ENCODE peak calls at places on chromosomes 3 and 15, in four cellular contexts. K is GM23248, W is OCI-LY7, D is HCT116. B is an unnamed sample. For H3K4me1, the result is how much of the 10 kb centered on the place peaks cover.

GRCh38 chr15:25989327-25989726 is 126.2 kb upstream of the ATP10A start:
- DNase-seq in K (no peak), W (no peak), D (no peak), B (peak)

GRCh38 chr3:88057650-88058321 is 1.0 kb downstream of the CGGBP1 start:
- DNase-seq in K (peak), W (no peak), D (no peak), B (no peak)

GRCh38 chr15:22887157-22887951 is 48.9 kb downstream of the NIPA2 start:
- DNase-seq in K (peak), W (no peak), D (no peak), B (no peak)

GRCh38 chr3:9809615-9810356 is at the start of gene TTLL3:
- DNase-seq in K (peak), W (peak), D (no peak), B (peak)

GRCh38 chr3:81393251-81393650 is 368.2 kb downstream of the GBE1 start:
- DNase-seq in K (peak), W (no peak), D (no peak), B (no peak)

GRCh38 chr3:190099099-190099498 is 21.6 kb downstream of the P3H2 start:
- DNase-seq in K (no peak), W (no peak), D (no peak), B (no peak)

GRCh38 chr15:54088837-54089236 is 110.6 kb downstream of the UNC13C start:
- DNase-seq in K (no peak), W (no peak), D (no peak), B (no peak)

GRCh38 chr3:125960066-125960424 is 8.9 kb upstream of the ROPN1B start:
- DNase-seq in K (no peak), W (no peak), D (no peak), B (no peak)

GRCh38 chr3:44685128-44685800 is 27.2 kb upstream of the ZNF502 start:
- DNase-seq in K (peak), W (peak), D (no peak), B (peak)

GRCh38 chr15:68497206-68497910 is 65.4 kb upstream of the ITGA11 start:
- DNase-seq in K (peak), W (no peak), D (no peak), B (no peak)

GRCh38 chr3:133757701-133758319 is 11.6 kb downstream of the TF start:
- DNase-seq in K (no peak), W (no peak), D (no peak), B (no peak)

GRCh38 chr3:79211588-79212359 is 556.0 kb downstream of the ROBO1 start:
- DNase-seq in K (no peak), W (no peak), D (no peak), B (peak)

GRCh38 chr3:45689787-45690145 is 570 bp downstream of the SACM1L start:
- DNase-seq in K (peak), W (no peak), D (no peak), B (no peak)

GRCh38 chr3:129418041-129418973 is 10.1 kb downstream of the EFCAB12 start:
- DNase-seq in K (no peak), W (no peak), D (no peak), B (no peak)

GRCh38 chr3:115615001-115615447 is 8.3 kb upstream of the GAP43 start:
- DNase-seq in K (peak), W (no peak), D (peak), B (peak)

GRCh38 chr15:88634449-88634848 is 4.4 kb upstream of the ISG20 start:
- DNase-seq in K (no peak), W (no peak), D (no peak), B (no peak)

GRCh38 chr15:78944202-78944625 is 632 bp downstream of the CTSH start:
- DNase-seq in K (no peak), W (no peak), D (no peak), B (no peak)

GRCh38 chr3:54047568-54047967 is 74.8 kb upstream of the CACNA2D3 start:
- DNase-seq in K (peak), W (no peak), D (no peak), B (no peak)

GRCh38 chr3:146218880-146219866 is 31.7 kb downstream of the PLSCR4 start:
- DNase-seq in K (peak), W (peak), D (no peak), B (peak)

GRCh38 chr15:63463030-63463429 is 41.4 kb upstream of the USP3 start:
- DNase-seq in K (no peak), W (no peak), D (no peak), B (no peak)

GRCh38 chr3:195823998-195824397 is 12.3 kb upstream of the MUC4 start:
- DNase-seq in K (peak), W (no peak), D (no peak), B (no peak)

GRCh38 chr15:24861014-24861690 is 93.6 kb upstream of the SNRPN start:
- DNase-seq in K (no peak), W (no peak), D (no peak), B (no peak)

GRCh38 chr3:81790117-81790516 is 28.7 kb upstream of the GBE1 start:
- DNase-seq in K (no peak), W (no peak), D (no peak), B (no peak)

GRCh38 chr3:43316783-43317460 is 30.6 kb downstream of the SNRK start:
- DNase-seq in K (no peak), W (no peak), D (no peak), B (peak)

GRCh38 chr15:71916834-71917233 is 106.5 kb downstream of the NR2E3 start:
- DNase-seq in K (no peak), W (no peak), D (no peak), B (no peak)

GRCh38 chr3:113746955-113747718 is at the start of gene ATP6V1A:
- DNase-seq in K (peak), W (peak), D (no peak), B (peak)

GRCh38 chr15:57312323-57313133 is 63.8 kb upstream of the CGNL1 start:
- DNase-seq in K (peak), W (no peak), D (no peak), B (no peak)

GRCh38 chr3:143158549-143158988 is 39.0 kb downstream of the CHST2 start:
- DNase-seq in K (peak), W (no peak), D (no peak), B (no peak)

GRCh38 chr15:50262533-50262932 is 3.0 kb downstream of the HDC start:
- DNase-seq in K (no peak), W (no peak), D (no peak), B (no peak)

GRCh38 chr3:50610992-50611463 is 546 bp downstream of the CISH start:
- DNase-seq in K (no peak), W (no peak), D (no peak), B (no peak)
- H3K4me1 ChIP-seq in K (under half), W (under half), D (under half), B (under half)

GRCh38 chr3:171013822-171014748 is 12.4 kb downstream of the SLC2A2 start:
- DNase-seq in K (no peak), W (no peak), D (no peak), B (no peak)

GRCh38 chr3:171021377-171021776 is 5.1 kb downstream of the SLC2A2 start:
- DNase-seq in K (no peak), W (no peak), D (no peak), B (no peak)

GRCh38 chr3:171023566-171023965 is 3.0 kb downstream of the SLC2A2 start:
- DNase-seq in K (no peak), W (no peak), D (no peak), B (no peak)

GRCh38 chr3:171018151-171018935 is 8.2 kb downstream of the SLC2A2 start:
- DNase-seq in K (peak), W (no peak), D (no peak), B (peak)
- TF ChIP-seq EZH2phosphoT487 in K (no peak), W (no peak), D (no peak), B (no peak)

DNA sequence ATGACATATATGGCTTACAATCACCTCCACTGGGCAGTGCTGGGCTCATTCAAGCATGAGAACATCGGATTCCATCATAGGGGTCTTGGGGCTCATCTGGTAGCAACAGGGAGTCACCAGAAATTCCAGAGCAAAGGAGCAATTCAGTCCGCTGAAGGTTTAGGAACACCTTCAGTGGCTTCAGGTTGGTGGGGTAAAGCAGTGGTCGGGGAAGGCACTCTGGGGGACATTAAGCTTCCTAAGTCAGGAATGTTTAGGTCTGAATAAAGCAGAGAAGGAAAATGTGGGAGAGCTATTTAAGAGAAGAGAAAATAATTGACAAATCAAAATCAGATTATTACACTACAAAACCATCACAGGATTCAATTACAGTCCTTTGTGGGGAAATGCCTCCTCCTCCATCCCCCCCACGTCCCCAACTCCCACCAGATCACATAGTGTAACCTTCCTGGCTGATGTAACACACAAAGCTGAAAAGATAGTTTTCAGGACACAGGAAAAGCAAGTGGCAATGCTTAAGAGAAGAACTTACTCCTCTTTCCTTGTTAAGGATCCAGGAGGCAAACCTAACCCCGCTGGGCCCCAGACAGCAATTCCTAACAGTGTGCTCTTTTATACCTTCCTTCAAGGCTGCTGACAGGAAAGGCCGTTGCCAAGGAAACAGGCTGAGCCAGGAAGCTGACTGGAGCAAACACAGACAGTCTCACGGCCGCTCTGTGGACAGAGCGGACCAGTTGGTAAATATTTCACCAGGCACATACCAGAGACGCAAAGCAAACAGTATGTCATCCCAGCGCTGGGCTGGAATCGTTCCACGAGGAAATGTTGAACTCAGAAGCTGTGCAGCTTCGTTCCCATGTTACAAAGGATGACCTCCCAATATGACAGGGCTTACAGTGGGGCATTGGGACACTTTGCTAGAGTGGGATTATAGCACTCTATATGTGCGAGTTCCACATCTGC is 57.5 kb upstream of the LMCD1 start:
- DNase-seq in K (peak), W (no peak), D (peak), B (peak)
- H3K4me3 ChIP-seq in K (peak), W (no peak), D (peak), B (peak)

GRCh38 chr15:93035953-93036810 is 52.8 kb downstream of the RGMA start:
- DNase-seq in K (peak), W (peak), D (peak), B (peak)
- H3K4me1 ChIP-seq in K (under half), W (under half), D (under half), B (under half)

DNA sequence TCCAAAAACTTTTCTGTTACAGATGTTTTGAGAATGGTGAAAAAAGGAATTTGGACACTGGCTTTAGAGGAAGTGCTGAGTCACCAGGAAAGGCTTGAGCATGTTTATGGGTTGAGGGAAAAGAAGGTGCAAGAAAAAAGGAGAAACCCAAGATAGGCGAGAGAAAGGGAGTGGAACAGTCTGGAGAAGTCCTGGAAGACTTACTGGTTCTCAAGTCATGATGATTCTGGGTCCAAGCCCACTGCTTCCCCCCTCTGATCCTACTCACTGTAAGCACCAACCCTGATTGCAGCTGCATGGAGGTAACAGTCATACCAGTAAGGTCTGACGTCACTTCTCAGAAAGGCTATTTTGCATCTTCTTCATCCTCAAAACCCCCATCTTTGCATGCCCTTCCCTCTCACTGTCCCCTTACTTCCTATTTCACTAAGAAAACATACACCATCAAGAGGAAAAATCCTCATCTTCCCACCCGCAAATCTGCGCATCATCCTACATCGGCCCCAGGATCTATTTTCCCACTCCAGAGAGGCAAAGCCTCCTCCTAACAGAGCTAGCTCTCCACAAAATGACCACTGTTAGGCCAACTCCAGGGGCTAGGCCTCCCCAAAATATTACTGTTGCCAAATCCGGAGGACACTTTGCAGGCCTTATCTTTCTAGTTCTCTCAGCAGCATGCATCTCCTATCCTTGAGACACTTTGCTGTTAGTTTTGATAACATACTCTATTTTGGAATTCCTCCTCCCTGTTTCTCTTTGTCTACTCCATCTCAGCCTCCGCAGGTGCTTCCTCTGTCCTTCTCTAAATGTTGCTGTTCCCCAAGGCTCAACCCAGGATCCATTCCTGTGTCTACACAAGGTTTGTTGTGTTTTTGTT is 3.2 kb upstream of the ATP13A3 start:
- DNase-seq in K (peak), W (peak), D (no peak), B (no peak)
- TF ChIP-seq EZH2phosphoT487 in K (no peak), W (no peak), D (no peak), B (no peak)

GRCh38 chr3:138591392-138591791 is 2.7 kb downstream of the CEP70 start:
- DNase-seq in K (no peak), W (no peak), D (no peak), B (no peak)
- H3K4me3 ChIP-seq in K (no peak), W (no peak), D (no peak), B (no peak)

GRCh38 chr3:174536319-174536718 is 322.8 kb upstream of the NAALADL2 start:
- DNase-seq in K (no peak), W (no peak), D (no peak), B (no peak)
- H3K4me1 ChIP-seq in K (under half), W (under half), D (under half), B (half or more)

B was measured in GM23338.